ENCODE peak calls at places on chromosomes 13 and 19, in ten cellular contexts. S is suprapubic skin, H is A673, W is fibroblast of lung, E is choroid plexus epithelial cell, N is kidney epithelial cell, D is left ventricle myocardium inferior, P is cardiac muscle cell, O is A549, M is AG04450. I is an unnamed sample.

GRCh38 chr13:29909975-29910674 is 59.7 kb upstream of the UBL3 start:
- DNase-seq in D (peak), M (no peak), N (no peak), O (peak), W (peak), H (no peak), S (no peak), P (peak), E (peak), I (no peak)

GRCh38 chr13:65594255-65594654 is 1635.9 kb downstream of the PCDH9 start:
- DNase-seq in N (no peak), E (peak), W (peak), S (no peak), H (no peak), D (no peak), M (peak), O (no peak), P (peak), I (no peak)

GRCh38 chr13:33932765-33933406 is 114.9 kb downstream of the RFC3 start:
- DNase-seq in E (peak), O (no peak), H (no peak), N (peak), W (no peak), D (no peak), P (no peak), M (no peak), S (no peak), I (no peak)

GRCh38 chr19:57271280-57271679 is 9.0 kb upstream of the ZNF460 start:
- DNase-seq in E (no peak), W (no peak), H (no peak), N (no peak), P (no peak), O (no peak), D (no peak), M (no peak), S (no peak), I (no peak)

GRCh38 chr19:17404621-17405249 is 695 bp downstream of the BST2 start:
- DNase-seq in W (no peak), N (no peak), P (no peak), E (no peak), S (no peak), M (no peak), O (no peak), D (no peak), H (no peak), I (no peak)

GRCh38 chr19:51450730-51451307 is 7.4 kb downstream of the SIGLEC8 start:
- DNase-seq in P (no peak), H (no peak), D (no peak), M (no peak), O (no peak), N (no peak), W (no peak), E (no peak), S (no peak), I (no peak)

GRCh38 chr13:21957833-21958232 is 287.0 kb downstream of the FGF9 start:
- DNase-seq in D (no peak), E (no peak), W (peak), P (no peak), H (no peak), N (no peak), M (peak), O (no peak), S (no peak), I (no peak)

GRCh38 chr19:3398114-3398899 is 31.9 kb downstream of the NFIC start:
- DNase-seq in N (no peak), D (peak), O (no peak), W (peak), S (peak), P (peak), M (no peak), H (no peak), E (peak), I (no peak)

GRCh38 chr13:48578516-48579166 is 45.8 kb upstream of the RCBTB2 start:
- DNase-seq in P (no peak), O (no peak), W (no peak), E (no peak), S (no peak), M (no peak), N (no peak), H (no peak), D (no peak), I (no peak)

GRCh38 chr19:18428837-18429674 is 8.9 kb downstream of the ISYNA1 start:
- DNase-seq in N (no peak), M (no peak), E (peak), W (peak), D (peak), P (peak), S (peak), O (peak), H (peak), I (peak)

GRCh38 chr13:23714672-23715071 is 144.5 kb downstream of the TNFRSF19 start:
- DNase-seq in N (no peak), O (no peak), M (no peak), E (no peak), W (no peak), P (no peak), S (no peak), D (no peak), H (no peak), I (no peak)

GRCh38 chr13:113245858-113246791 is 36.7 kb downstream of the CUL4A start:
- DNase-seq in P (peak), O (peak), D (no peak), N (no peak), H (no peak), M (no peak), E (no peak), W (peak), S (no peak), I (no peak)

GRCh38 chr13:68375004-68375403 is 1144.9 kb upstream of the PCDH9 start:
- DNase-seq in P (no peak), S (no peak), D (no peak), H (no peak), M (no peak), W (no peak), N (no peak), O (no peak), E (no peak), I (no peak)

GRCh38 chr19:51365211-51366049 is 758 bp downstream of the ETFB start:
- DNase-seq in D (no peak), H (peak), S (no peak), N (no peak), O (peak), M (no peak), P (peak), E (peak), W (peak), I (peak)

GRCh38 chr13:30323524-30323923 is 16.2 kb upstream of the KATNAL1 start:
- DNase-seq in E (no peak), P (no peak), W (no peak), H (no peak), O (no peak), M (no peak), S (no peak), D (no peak), N (no peak), I (no peak)

GRCh38 chr13:40187836-40188591 is 478.4 kb downstream of the FOXO1 start:
- DNase-seq in O (no peak), P (no peak), M (no peak), W (no peak), S (no peak), H (no peak), D (no peak), N (no peak), E (peak), I (no peak)

GRCh38 chr19:1047696-1048147 is 7.8 kb downstream of the ABCA7 start:
- DNase-seq in P (no peak), D (no peak), O (no peak), E (no peak), S (no peak), H (no peak), W (no peak), M (no peak), N (no peak), I (no peak)

GRCh38 chr13:77919351-77920294 is 992 bp upstream of the EDNRB start:
- DNase-seq in P (peak), O (no peak), D (peak), E (peak), W (peak), S (peak), H (peak), N (no peak), M (no peak), I (peak)

GRCh38 chr13:20848203-20848602 is 54.3 kb downstream of the XPO4 start:
- DNase-seq in H (no peak), P (no peak), O (no peak), E (no peak), W (no peak), D (no peak), N (no peak), S (no peak), M (no peak), I (no peak)

GRCh38 chr19:17784201-17785008 is 10.5 kb upstream of the B3GNT3 start:
- DNase-seq in N (no peak), M (no peak), H (peak), E (peak), O (peak), P (peak), S (no peak), D (peak), W (peak), I (peak)

GRCh38 chr13:100859861-100860260 is 185.3 kb upstream of the TMTC4 start:
- DNase-seq in E (peak), H (no peak), N (no peak), M (no peak), W (no peak), O (no peak), P (no peak), D (no peak), S (no peak), I (no peak)

GRCh38 chr13:62209539-62209938 is 793.9 kb upstream of the PCDH20 start:
- DNase-seq in H (no peak), O (no peak), P (no peak), W (peak), S (no peak), M (no peak), N (no peak), D (no peak), E (no peak), I (no peak)

GRCh38 chr13:87671031-87671823 is at the start of gene SLITRK5:
- DNase-seq in O (peak), P (peak), S (peak), W (peak), H (peak), M (no peak), E (peak), N (no peak), D (peak), I (peak)

GRCh38 chr13:83753912-83754624 is 128.2 kb downstream of the SLITRK1 start:
- DNase-seq in N (no peak), W (peak), S (no peak), E (peak), D (no peak), P (no peak), M (no peak), O (no peak), H (no peak), I (no peak)

GRCh38 chr19:50322931-50323781 is 6.0 kb downstream of the KCNC3 start:
- DNase-seq in E (no peak), N (no peak), P (no peak), D (no peak), S (no peak), W (no peak), O (no peak), H (no peak), M (no peak), I (no peak)

GRCh38 chr19:38816131-38816750 is 3.5 kb upstream of the LGALS4 start:
- DNase-seq in H (no peak), M (no peak), P (no peak), O (no peak), D (no peak), W (no peak), N (no peak), E (no peak), S (no peak), I (no peak)

GRCh38 chr13:110287031-110287828 is 19.7 kb downstream of the COL4A1 start:
- DNase-seq in O (no peak), M (no peak), H (no peak), N (no peak), E (no peak), P (no peak), W (no peak), S (no peak), D (no peak), I (no peak)

GRCh38 chr19:35587326-35587725 is 1.4 kb downstream of the PMIS2 start:
- DNase-seq in H (no peak), N (no peak), P (peak), E (peak), D (no peak), O (no peak), M (no peak), W (no peak), S (no peak), I (no peak)

GRCh38 chr19:47821460-47822020 is at the start of gene CRX:
- DNase-seq in P (no peak), E (no peak), S (no peak), N (no peak), O (no peak), M (no peak), H (no peak), D (no peak), W (no peak), I (no peak)

GRCh38 chr13:20882206-20882605 is 20.3 kb downstream of the XPO4 start:
- DNase-seq in S (no peak), E (peak), O (no peak), N (no peak), W (no peak), H (no peak), M (no peak), D (no peak), P (no peak), I (no peak)

GRCh38 chr19:46068345-46069258 is 27.8 kb upstream of the IGFL4 start:
- DNase-seq in O (peak), N (peak), P (peak), S (no peak), H (peak), M (peak), D (no peak), E (peak), W (peak), I (no peak)

GRCh38 chr13:98571955-98572662 is 4.8 kb downstream of the STK24 start:
- DNase-seq in W (peak), S (no peak), H (peak), E (peak), M (no peak), P (no peak), O (no peak), N (no peak), D (no peak), I (peak)
- H3K4me3 ChIP-seq in W (no peak), S (peak), H (no peak), E (no peak), M (no peak), P (no peak), O (no peak), N (no peak), D (peak), I (no peak)

GRCh38 chr13:73998631-73999030 is 135.6 kb downstream of the KLF12 start:
- DNase-seq in O (no peak), M (no peak), E (no peak), D (no peak), H (no peak), W (no peak), S (no peak), N (no peak), P (no peak), I (no peak)
- TF ChIP-seq CTCF in O (no peak), M (no peak), E (no peak), D (no peak), H (no peak), W (no peak), S (no peak), N (no peak), P (no peak), I (no peak)

GRCh38 chr13:49997935-49998334 is 1.1 kb downstream of the TRIM13 start:
- DNase-seq in S (no peak), E (no peak), O (no peak), N (no peak), W (peak), M (no peak), D (no peak), H (no peak), P (peak), I (no peak)

GRCh38 chr13:49996166-49996915 is 501 bp upstream of the TRIM13 start:
- DNase-seq in M (peak), N (peak), S (peak), D (peak), O (peak), P (peak), H (peak), E (peak), W (peak), I (peak)

GRCh38 chr13:50001287-50001686 is 4.4 kb downstream of the TRIM13 start:
- DNase-seq in S (no peak), O (no peak), P (no peak), N (no peak), D (no peak), H (no peak), W (no peak), E (peak), M (no peak), I (no peak)

GRCh38 chr13:49996951-49997895 is at the start of gene TRIM13:
- DNase-seq in M (peak), E (peak), D (peak), P (peak), O (peak), W (peak), S (peak), N (peak), H (peak), I (peak)

DNA sequence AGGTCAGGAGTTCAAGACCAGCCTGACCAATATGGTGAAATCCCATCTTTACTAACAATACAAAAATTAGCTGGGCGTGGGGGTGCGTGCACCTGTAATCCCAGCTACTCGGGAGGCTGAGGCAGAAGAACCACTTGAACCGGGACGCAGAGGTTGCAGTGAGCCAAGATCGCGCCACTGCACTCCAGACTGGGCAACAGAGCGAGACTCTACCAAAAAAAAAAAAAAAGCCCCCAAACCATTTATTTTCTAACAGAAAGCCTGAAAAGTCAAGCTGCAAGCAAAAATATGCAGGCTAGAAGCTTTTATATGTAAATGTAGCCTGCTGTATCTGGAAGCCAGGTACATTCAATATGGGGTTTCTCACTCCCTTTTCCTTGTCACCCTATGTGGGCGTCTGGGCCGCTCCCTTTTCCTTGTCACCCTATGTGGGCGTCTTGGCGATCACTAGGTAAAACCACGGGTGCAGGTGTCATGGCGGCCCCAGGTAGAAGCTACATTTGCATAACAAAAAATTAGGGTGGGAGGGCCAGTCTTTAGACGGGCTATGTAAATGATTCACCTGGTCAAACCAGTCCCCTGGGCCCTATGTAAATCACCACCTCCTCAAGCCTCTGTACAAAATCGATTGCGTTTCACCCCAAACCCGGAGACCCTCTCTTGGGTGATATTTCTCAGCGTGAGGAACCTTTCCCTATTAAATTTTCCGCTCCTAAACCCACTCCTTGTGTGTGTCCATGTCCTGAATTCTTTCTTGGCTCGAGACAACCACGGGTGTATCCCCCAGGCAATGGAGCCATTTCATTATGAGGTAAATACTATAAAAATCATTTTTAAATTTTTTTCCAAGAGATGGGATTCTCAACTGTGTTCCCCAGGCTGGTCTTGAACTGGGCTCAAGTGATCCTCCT is 2.1 kb downstream of the TRIM13 start:
- DNase-seq in H (no peak), W (no peak), S (no peak), P (no peak), D (no peak), E (no peak), O (no peak), M (no peak), N (no peak), I (no peak)
- H3K4me3 ChIP-seq in H (peak), W (peak), S (peak), P (peak), D (peak), E (peak), O (peak), M (peak), N (no peak), I (no peak)

GRCh38 chr19:40585677-40586422 is 9.2 kb downstream of the SHKBP1 start:
- DNase-seq in O (peak), E (peak), P (peak), D (no peak), S (no peak), W (no peak), M (no peak), N (peak), H (peak), I (no peak)

GRCh38 chr19:40588926-40589569 is 12.1 kb upstream of the LTBP4 start:
- DNase-seq in H (no peak), P (no peak), D (no peak), N (no peak), E (no peak), M (no peak), S (no peak), O (no peak), W (no peak), I (no peak)

GRCh38 chr19:40585241-40585640 is 8.6 kb downstream of the SHKBP1 start:
- DNase-seq in O (no peak), M (no peak), E (no peak), N (no peak), H (no peak), P (no peak), D (no peak), W (no peak), S (no peak), I (no peak)

GRCh38 chr19:40588110-40588854 is 11.6 kb downstream of the SHKBP1 start:
- DNase-seq in M (no peak), D (no peak), N (no peak), S (no peak), P (peak), E (peak), H (no peak), W (peak), O (peak), I (no peak)

GRCh38 chr19:40586611-40587010 is 9.9 kb downstream of the SHKBP1 start:
- DNase-seq in N (no peak), H (no peak), W (no peak), P (no peak), O (no peak), D (no peak), M (no peak), S (no peak), E (no peak), I (no peak)
- TF ChIP-seq CTCF in N (no peak), H (no peak), W (no peak), P (no peak), O (no peak), D (no peak), M (no peak), S (no peak), E (no peak), I (no peak)

DNA sequence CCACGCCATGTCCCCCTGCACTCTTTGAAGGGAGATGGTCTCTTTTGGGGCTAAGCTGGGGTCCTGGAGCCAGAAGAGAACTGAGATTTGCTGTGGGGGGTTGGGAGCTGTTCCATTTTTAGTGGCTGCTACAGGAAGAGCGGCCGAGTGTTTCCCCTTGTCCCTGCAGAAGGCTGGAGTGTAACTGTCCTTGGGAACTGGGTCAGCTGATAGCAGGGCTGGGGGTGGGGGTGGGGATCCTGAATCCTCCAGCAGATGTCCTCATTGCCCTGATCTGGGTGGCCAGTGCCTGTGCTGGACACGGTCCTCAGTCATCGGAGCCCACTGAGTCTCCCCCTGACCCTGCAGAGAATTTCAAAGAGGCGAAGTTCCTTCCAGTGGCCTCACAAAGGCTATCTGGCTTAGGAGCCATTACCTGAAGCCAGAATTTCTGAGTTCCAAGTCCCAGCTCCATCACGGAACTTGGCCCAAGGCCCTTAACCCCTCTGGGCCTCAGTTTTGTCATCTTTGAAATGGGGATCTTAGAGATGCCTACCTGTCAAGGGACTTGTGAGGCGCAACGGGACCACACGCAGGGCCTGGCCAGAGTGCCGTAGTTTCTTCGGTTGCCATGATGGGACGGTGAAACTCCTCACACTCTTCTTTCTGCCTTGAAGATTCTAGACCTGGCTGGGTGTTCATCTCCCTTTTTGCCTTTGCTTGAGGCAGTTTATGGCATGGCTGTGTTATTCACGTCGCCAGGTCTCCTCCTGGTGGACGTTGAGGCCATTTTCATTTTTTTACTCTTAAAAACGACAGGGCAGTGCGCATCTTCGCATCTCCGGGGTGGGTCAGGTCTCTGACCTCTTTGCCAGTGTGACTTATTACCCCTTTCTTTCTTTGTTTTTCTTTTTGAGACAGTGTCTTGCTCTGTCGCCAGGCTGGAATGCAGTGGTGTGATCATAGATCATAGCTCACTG is 51.9 kb downstream of the DNM2 start:
- DNase-seq in D (peak), S (no peak), M (no peak), O (peak), P (peak), W (peak), E (peak), N (no peak), H (no peak), I (peak)
- H3K4me3 ChIP-seq in D (peak), S (no peak), M (no peak), O (no peak), P (no peak), W (no peak), E (no peak), N (no peak), H (no peak), I (no peak)

I was measured in BE2C.